ENCODE peak calls at places on chromosomes 16 and 17, in ten cellular contexts. K, D, R, Q, N, S, M, W, J and V are unnamed samples.

GRCh38 chr17:3761918-3762380 is 38.2 kb downstream of the HASPIN start:
- DNase-seq in K (no peak), D (no peak), R (no peak), Q (no peak), N (no peak), S (no peak), M (no peak), W (no peak), J (no peak), V (no peak)

GRCh38 chr17:72119963-72120877 is 600 bp upstream of the SOX9 start:
- DNase-seq in K (peak), D (no peak), R (peak), Q (peak), N (peak), S (no peak), M (peak), W (peak), J (no peak), V (peak)

GRCh38 chr17:30236807-30237206 is 1.3 kb upstream of the SLC6A4 start:
- DNase-seq in K (peak), D (peak), R (peak), Q (peak), N (peak), S (no peak), M (peak), W (peak), J (no peak), V (peak)

GRCh38 chr17:18143044-18143936 is 34.7 kb downstream of the MYO15A start:
- DNase-seq in K (no peak), D (peak), R (peak), Q (peak), N (no peak), S (no peak), M (peak), W (no peak), J (no peak), V (no peak)

GRCh38 chr17:6323626-6324356 is 111.1 kb downstream of the AIPL1 start:
- DNase-seq in K (no peak), D (no peak), R (no peak), Q (peak), N (no peak), S (no peak), M (peak), W (no peak), J (no peak), V (no peak)

GRCh38 chr17:40809721-40810421 is 10.1 kb upstream of the KRT28 start:
- DNase-seq in K (no peak), D (no peak), R (no peak), Q (no peak), N (no peak), S (no peak), M (no peak), W (no peak), J (no peak), V (no peak)

GRCh38 chr17:45852535-45853297 is 8.0 kb downstream of the SPPL2C start:
- DNase-seq in K (peak), D (peak), R (peak), Q (peak), N (peak), S (peak), M (peak), W (peak), J (peak), V (peak)

GRCh38 chr17:40648326-40648968 is 829 bp upstream of the SMARCE1 start:
- DNase-seq in K (no peak), D (no peak), R (peak), Q (no peak), N (no peak), S (peak), M (no peak), W (no peak), J (no peak), V (no peak)

GRCh38 chr17:5122586-5123342 is 6.9 kb downstream of the USP6 start:
- DNase-seq in K (no peak), D (no peak), R (peak), Q (peak), N (peak), S (no peak), M (peak), W (peak), J (no peak), V (no peak)

GRCh38 chr16:26365555-26365954 is 673.8 kb downstream of the HS3ST4 start:
- DNase-seq in K (no peak), D (no peak), R (no peak), Q (no peak), N (no peak), S (no peak), M (no peak), W (peak), J (no peak), V (no peak)

GRCh38 chr17:75611746-75612437 is 21.3 kb upstream of the SMIM5 start:
- DNase-seq in K (no peak), D (no peak), R (no peak), Q (no peak), N (no peak), S (no peak), M (no peak), W (no peak), J (no peak), V (no peak)

GRCh38 chr17:68184816-68185436 is 62.9 kb upstream of the AMZ2 start:
- DNase-seq in K (no peak), D (peak), R (no peak), Q (no peak), N (peak), S (no peak), M (no peak), W (no peak), J (peak), V (no peak)

GRCh38 chr16:19203374-19203966 is 35.4 kb downstream of the SYT17 start:
- DNase-seq in K (no peak), D (no peak), R (no peak), Q (no peak), N (no peak), S (no peak), M (no peak), W (no peak), J (no peak), V (no peak)

GRCh38 chr17:64074704-64075484 is 54.5 kb upstream of the ICAM2 start:
- DNase-seq in K (no peak), D (no peak), R (peak), Q (no peak), N (no peak), S (no peak), M (no peak), W (no peak), J (no peak), V (no peak)